ENCODE peak calls at places on chromosomes 13 and 19, in seven cellular contexts. W is mesendoderm, T is colonic mucosa, V is cardiac muscle cell, J is GM23338, X is H1, Z is suprapubic skin. K is an unnamed sample.

GRCh38 chr19:48999481-49000325 is 6.0 kb downstream of the RUVBL2 start:
- DNase-seq in W (peak; percentile 91), T (peak; percentile 66), V (peak; percentile 80), J (peak; percentile 92), X (peak; percentile 88), Z (no peak), K (peak; percentile 86)

GRCh38 chr13:74288361-74288911 is 154.2 kb upstream of the KLF12 start:
- DNase-seq in W (peak; percentile 12), T (peak; percentile 46), V (no peak), J (peak; percentile 46), X (peak; percentile 47), Z (no peak), K (no peak)

GRCh38 chr13:106507560-106508274 is 27.7 kb downstream of the EFNB2 start:
- DNase-seq in W (peak; percentile 75), T (no peak), V (peak; percentile 96), J (peak; percentile 48), X (no peak), Z (no peak), K (no peak)

GRCh38 chr19:51203941-51204720 is 20.7 kb upstream of the CD33 start:
- DNase-seq in W (no peak), T (no peak), V (peak; percentile 2), J (no peak), X (no peak), Z (no peak), K (peak; percentile 1)

GRCh38 chr13:30978981-30979956 is 46.8 kb downstream of the TEX26 start:
- DNase-seq in W (peak; percentile 90), T (peak; percentile 38), V (peak; percentile 46), J (peak; percentile 95), X (peak; percentile 92), Z (no peak), K (peak; percentile 73)

GRCh38 chr19:45901432-45901903 is 945 bp downstream of the MYPOP start:
- DNase-seq in W (peak; percentile 29), T (peak; percentile 32), V (peak; percentile 67), J (peak; percentile 35), X (no peak), Z (peak; percentile 68), K (peak; percentile 81)

GRCh38 chr13:49307365-49307764 is 59.6 kb downstream of the CDADC1 start:
- DNase-seq in W (no peak), T (no peak), V (no peak), J (no peak), X (no peak), Z (no peak), K (no peak)

GRCh38 chr13:61142506-61142905 is 273.1 kb downstream of the PCDH20 start:
- DNase-seq in W (peak; percentile 28), T (no peak), V (no peak), J (no peak), X (no peak), Z (no peak), K (no peak)

GRCh38 chr13:105050696-105051095 is 1484.8 kb downstream of the EFNB2 start:
- DNase-seq in W (no peak), T (no peak), V (peak; percentile 1), J (no peak), X (no peak), Z (no peak), K (no peak)

GRCh38 chr13:32316476-32316875 is 1.2 kb downstream of the BRCA2 start:
- DNase-seq in W (no peak), T (no peak), V (no peak), J (no peak), X (no peak), Z (no peak), K (no peak)

GRCh38 chr13:110535526-110535925 is 26.0 kb downstream of the RAB20 start:
- DNase-seq in W (peak; percentile 49), T (no peak), V (no peak), J (no peak), X (no peak), Z (no peak), K (no peak)

GRCh38 chr19:41595258-41595889 is 19.4 kb downstream of the CEACAM21 start:
- DNase-seq in W (peak; percentile 62), T (peak; percentile 56), V (peak; percentile 88), J (peak; percentile 82), X (peak; percentile 52), Z (no peak), K (peak; percentile 70)

GRCh38 chr19:51296331-51297093 is 14.9 kb upstream of the IGLON5 start:
- DNase-seq in W (peak; percentile 67), T (no peak), V (peak; percentile 19), J (peak; percentile 65), X (peak; percentile 57), Z (no peak), K (peak; percentile 81)

GRCh38 chr19:34118879-34119748 is 53.2 kb upstream of the LSM14A start:
- DNase-seq in W (no peak), T (no peak), V (no peak), J (no peak), X (no peak), Z (no peak), K (no peak)

GRCh38 chr19:7427944-7428343 is 60.9 kb downstream of the PEX11G start:
- DNase-seq in W (no peak), T (no peak), V (no peak), J (no peak), X (no peak), Z (no peak), K (no peak)

GRCh38 chr19:7434391-7434790 is 54.4 kb downstream of the PEX11G start:
- DNase-seq in W (no peak), T (no peak), V (no peak), J (no peak), X (no peak), Z (no peak), K (no peak)

GRCh38 chr19:7426986-7427385 is 61.8 kb downstream of the PEX11G start:
- DNase-seq in W (no peak), T (no peak), V (no peak), J (no peak), X (no peak), Z (no peak), K (no peak)

DNA sequence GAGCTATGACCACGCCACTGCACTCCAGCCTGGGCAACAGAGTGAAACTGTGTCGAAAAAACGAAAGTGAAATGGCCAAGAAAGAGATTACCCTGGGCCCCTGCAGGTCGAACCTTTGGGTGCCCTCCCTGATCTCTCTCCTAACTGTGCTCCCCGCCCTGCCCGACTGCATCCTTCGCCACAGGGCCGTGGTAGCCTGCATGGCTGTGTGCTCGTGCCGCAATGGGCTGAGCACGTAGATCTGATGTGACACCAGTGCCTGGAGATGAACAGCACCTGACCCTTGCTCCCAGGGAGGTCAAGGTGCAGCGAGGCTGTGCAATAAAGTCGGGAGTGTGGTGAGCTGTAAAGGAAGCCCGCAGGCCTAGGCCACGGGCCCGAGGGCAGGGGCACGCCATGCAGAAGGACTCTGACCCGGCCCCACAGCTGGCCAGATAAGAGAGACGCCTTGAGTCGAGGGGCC is 60.2 kb downstream of the PEX11G start:
- DNase-seq in W (no peak), T (peak; percentile 55), V (no peak), J (no peak), X (no peak), Z (no peak), K (no peak)
- H3K4me3 ChIP-seq in W (no peak overlapping the region), T (no peak overlapping the region), V (no peak overlapping the region), J (no peak overlapping the region), X (no peak overlapping the region), Z (no peak overlapping the region), K (no peak overlapping the region)

GRCh38 chr19:16601378-16602052 is 26.5 kb downstream of the MED26 start:
- DNase-seq in W (no peak), T (no peak), V (no peak), J (no peak), X (no peak), Z (no peak), K (no peak)

GRCh38 chr19:16600824-16601223 is 27.2 kb downstream of the MED26 start:
- DNase-seq in W (no peak), T (no peak), V (no peak), J (no peak), X (no peak), Z (no peak), K (no peak)

GRCh38 chr19:16605115-16605514 is 22.9 kb downstream of the MED26 start:
- DNase-seq in W (no peak), T (no peak), V (no peak), J (no peak), X (no peak), Z (no peak), K (no peak)

GRCh38 chr19:16604615-16605014 is 23.4 kb downstream of the MED26 start:
- DNase-seq in W (no peak), T (no peak), V (no peak), J (no peak), X (no peak), Z (no peak), K (no peak)

DNA sequence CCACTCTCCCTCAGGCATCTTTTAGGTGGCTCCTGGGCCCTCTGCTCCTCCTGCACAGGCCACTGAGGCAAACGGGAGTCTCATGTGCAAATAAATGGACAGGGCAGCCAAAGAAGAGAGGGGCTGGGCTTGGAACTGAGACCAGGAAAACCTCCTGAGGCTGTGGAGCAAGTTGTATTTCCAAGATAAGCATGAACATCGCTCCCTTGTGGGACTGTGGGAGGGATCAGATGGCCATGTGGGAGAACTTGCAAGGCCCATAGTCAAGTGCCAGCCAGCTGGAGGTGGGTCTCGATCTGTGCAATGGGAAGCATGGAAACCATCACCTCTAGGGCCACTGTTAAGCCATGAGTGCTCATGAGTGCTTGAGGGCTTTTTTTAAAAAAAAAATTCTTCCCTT is 24.9 kb downstream of the MED26 start:
- DNase-seq in W (no peak), T (no peak), V (peak; percentile 32), J (no peak), X (no peak), Z (no peak), K (no peak)
- H3K36me3 ChIP-seq in W (no peaks in the 10 kb centered on the region), T (no peaks in the 10 kb centered on the region), V (no peaks in the 10 kb centered on the region), J (no peaks in the 10 kb centered on the region), X (no peaks in the 10 kb centered on the region), Z (peaks cover 2% of the 10 kb centered on the region), K (no peaks in the 10 kb centered on the region)

GRCh38 chr19:29590278-29590677 is 15.8 kb upstream of the POP4 start:
- DNase-seq in W (peak; percentile 27), T (no peak), V (no peak), J (peak; percentile 37), X (no peak), Z (no peak), K (no peak)

GRCh38 chr19:29591670-29592069 is 14.4 kb upstream of the POP4 start:
- DNase-seq in W (no peak), T (no peak), V (no peak), J (no peak), X (no peak), Z (no peak), K (no peak)

GRCh38 chr19:29596885-29597525 is 9.1 kb upstream of the POP4 start:
- DNase-seq in W (peak; percentile 32), T (no peak), V (peak; percentile 34), J (peak; percentile 56), X (no peak), Z (no peak), K (no peak)

GRCh38 chr19:29596080-29596479 is 10.0 kb upstream of the POP4 start:
- DNase-seq in W (peak; percentile 10), T (no peak), V (no peak), J (no peak), X (no peak), Z (no peak), K (no peak)

GRCh38 chr19:29593869-29594268 is 12.2 kb upstream of the POP4 start:
- DNase-seq in W (no peak), T (no peak), V (no peak), J (no peak), X (no peak), Z (no peak), K (no peak)
- H3K27me3 ChIP-seq in W (no peaks in the 10 kb centered on the region), T (no peaks in the 10 kb centered on the region), V (peaks cover 47% of the 10 kb centered on the region), J (no peaks in the 10 kb centered on the region), X (peaks cover 4% of the 10 kb centered on the region), Z (peaks cover 70% of the 10 kb centered on the region), K (peaks cover 1% of the 10 kb centered on the region)

GRCh38 chr19:17026706-17027427 is at the start of gene CPAMD8:
- DNase-seq in W (no peak), T (no peak), V (no peak), J (peak; percentile 69), X (peak; percentile 75), Z (no peak), K (peak; percentile 95)
- H3K4me3 ChIP-seq in W (peak within 1 kb of the TSS; percentile 52), T (peak within 1 kb of the TSS; percentile 11), V (peak within 1 kb of the TSS; percentile 41), J (peak within 1 kb of the TSS; percentile 93), X (peak within 1 kb of the TSS; percentile 87), Z (peak within 1 kb of the TSS; percentile 33), K (peak within 1 kb of the TSS; percentile 76)